ENCODE peak calls at places on chromosomes 1 and 21, in four cellular contexts. One of them, this sample, is unnamed.

GRCh38 chr1:160371691-160372208 is 4.9 kb downstream of the NHLH1 start:
- DNase-seq in endodermal cell: no peak
- DNase-seq in brain microvascular endothelial cell: no peak
- DNase-seq in neuronal stem cell: no peak
- DNase-seq in this sample: no peak

GRCh38 chr1:27506703-27507102 is 16.7 kb upstream of the WASF2 start:
- DNase-seq in endodermal cell: no peak
- DNase-seq in neuronal stem cell: no peak
- DNase-seq in brain microvascular endothelial cell: no peak
- DNase-seq in this sample: no peak

GRCh38 chr21:20311388-20311787 is 686.8 kb upstream of the NCAM2 start:
- DNase-seq in neuronal stem cell: no peak
- DNase-seq in brain microvascular endothelial cell: no peak
- DNase-seq in endodermal cell: no peak
- DNase-seq in this sample: no peak

GRCh38 chr1:8381618-8382017 is 63.7 kb downstream of the SLC45A1 start:
- DNase-seq in endodermal cell: no peak
- DNase-seq in neuronal stem cell: no peak
- DNase-seq in brain microvascular endothelial cell: no peak
- DNase-seq in this sample: no peak

GRCh38 chr1:115064461-115064860 is 24.8 kb downstream of the TSPAN2 start:
- DNase-seq in brain microvascular endothelial cell: no peak
- DNase-seq in endodermal cell: no peak
- DNase-seq in neuronal stem cell: no peak
- DNase-seq in this sample: no peak

GRCh38 chr1:241817331-241817792 is 30.6 kb upstream of the EXO1 start:
- DNase-seq in neuronal stem cell: no peak
- DNase-seq in brain microvascular endothelial cell: no peak
- DNase-seq in endodermal cell: no peak
- DNase-seq in this sample: no peak

GRCh38 chr1:245010018-245010614 is 144.7 kb upstream of the KIF26B start:
- DNase-seq in brain microvascular endothelial cell: no peak
- DNase-seq in endodermal cell: no peak
- DNase-seq in neuronal stem cell: no peak
- DNase-seq in this sample: no peak

GRCh38 chr1:85998105-85998504 is 158.5 kb downstream of the COL24A1 start:
- DNase-seq in brain microvascular endothelial cell: no peak
- DNase-seq in endodermal cell: no peak
- DNase-seq in neuronal stem cell: no peak
- DNase-seq in this sample: no peak

GRCh38 chr1:8938232-8939117 is 7.2 kb upstream of the CA6 start:
- DNase-seq in endodermal cell: no peak
- DNase-seq in brain microvascular endothelial cell: no peak
- DNase-seq in neuronal stem cell: no peak
- DNase-seq in this sample: peak

GRCh38 chr1:41977329-41977728 is 58.6 kb upstream of the HIVEP3 start:
- DNase-seq in neuronal stem cell: no peak
- DNase-seq in endodermal cell: no peak
- DNase-seq in brain microvascular endothelial cell: no peak
- DNase-seq in this sample: no peak

GRCh38 chr1:208807446-208808117 is 563.4 kb upstream of the PLXNA2 start:
- DNase-seq in neuronal stem cell: no peak
- DNase-seq in endodermal cell: no peak
- DNase-seq in brain microvascular endothelial cell: no peak
- DNase-seq in this sample: peak

GRCh38 chr1:87170151-87170550 is 158.5 kb upstream of the LMO4 start:
- DNase-seq in neuronal stem cell: no peak
- DNase-seq in endodermal cell: no peak
- DNase-seq in brain microvascular endothelial cell: no peak
- DNase-seq in this sample: no peak

GRCh38 chr1:76865696-76866291 is 1.5 kb upstream of the ST6GALNAC5 start:
- DNase-seq in endodermal cell: no peak
- DNase-seq in brain microvascular endothelial cell: no peak
- DNase-seq in neuronal stem cell: no peak
- DNase-seq in this sample: no peak

GRCh38 chr1:101022294-101022693 is 3.3 kb downstream of the DPH5 start:
- DNase-seq in brain microvascular endothelial cell: no peak
- DNase-seq in endodermal cell: no peak
- DNase-seq in neuronal stem cell: no peak
- DNase-seq in this sample: no peak

GRCh38 chr1:168050307-168050706 is 86.4 kb downstream of the GPR161 start:
- DNase-seq in neuronal stem cell: no peak
- DNase-seq in brain microvascular endothelial cell: no peak
- DNase-seq in endodermal cell: no peak
- DNase-seq in this sample: no peak

GRCh38 chr21:33791058-33791457 is 124.5 kb downstream of the ATP5PO start:
- DNase-seq in brain microvascular endothelial cell: no peak
- DNase-seq in endodermal cell: no peak
- DNase-seq in neuronal stem cell: no peak
- DNase-seq in this sample: no peak

GRCh38 chr1:203129501-203130231 is 2.1 kb downstream of the ADORA1 start:
- DNase-seq in endodermal cell: peak
- DNase-seq in neuronal stem cell: no peak
- DNase-seq in brain microvascular endothelial cell: no peak
- DNase-seq in this sample: no peak

GRCh38 chr1:53063744-53064515 is 1.9 kb downstream of the PODN start:
- DNase-seq in neuronal stem cell: no peak
- DNase-seq in endodermal cell: peak
- DNase-seq in brain microvascular endothelial cell: no peak
- DNase-seq in this sample: no peak

GRCh38 chr1:165445388-165445787 is 462 bp upstream of the RXRG start:
- DNase-seq in neuronal stem cell: no peak
- DNase-seq in endodermal cell: no peak
- DNase-seq in brain microvascular endothelial cell: no peak
- DNase-seq in this sample: no peak

GRCh38 chr1:237327061-237327460 is 285.1 kb downstream of the RYR2 start:
- DNase-seq in neuronal stem cell: no peak
- DNase-seq in endodermal cell: no peak
- DNase-seq in brain microvascular endothelial cell: no peak
- DNase-seq in this sample: no peak

GRCh38 chr1:28112388-28113311 is 24.2 kb upstream of the EYA3 start:
- DNase-seq in neuronal stem cell: no peak
- DNase-seq in endodermal cell: peak
- DNase-seq in brain microvascular endothelial cell: peak
- DNase-seq in this sample: peak

GRCh38 chr1:1197188-1197500 is 9.2 kb downstream of the TNFRSF18 start:
- DNase-seq in endodermal cell: no peak
- DNase-seq in brain microvascular endothelial cell: no peak
- DNase-seq in neuronal stem cell: no peak
- DNase-seq in this sample: no peak

GRCh38 chr1:193325042-193325441 is 138.6 kb upstream of the B3GALT2 start:
- DNase-seq in endodermal cell: no peak
- DNase-seq in brain microvascular endothelial cell: no peak
- DNase-seq in neuronal stem cell: no peak
- DNase-seq in this sample: no peak

GRCh38 chr21:33027401-33028185 is 1.9 kb downstream of the OLIG2 start:
- DNase-seq in brain microvascular endothelial cell: no peak
- DNase-seq in endodermal cell: peak
- DNase-seq in neuronal stem cell: no peak
- DNase-seq in this sample: no peak

GRCh38 chr1:94300731-94301130 is 63.3 kb upstream of the ARHGAP29 start:
- DNase-seq in brain microvascular endothelial cell: no peak
- DNase-seq in neuronal stem cell: no peak
- DNase-seq in endodermal cell: no peak
- DNase-seq in this sample: no peak

GRCh38 chr1:118811156-118811555 is 177.0 kb downstream of the TBX15 start:
- DNase-seq in brain microvascular endothelial cell: no peak
- DNase-seq in endodermal cell: no peak
- DNase-seq in neuronal stem cell: no peak
- DNase-seq in this sample: no peak

GRCh38 chr21:27129215-27129614 is 162.3 kb upstream of the ADAMTS5 start:
- DNase-seq in endodermal cell: no peak
- DNase-seq in brain microvascular endothelial cell: no peak
- DNase-seq in neuronal stem cell: no peak
- DNase-seq in this sample: no peak

GRCh38 chr1:204493145-204493881 is 1.3 kb downstream of the PIK3C2B start:
- DNase-seq in brain microvascular endothelial cell: no peak
- DNase-seq in neuronal stem cell: no peak
- DNase-seq in endodermal cell: peak
- DNase-seq in this sample: no peak

GRCh38 chr1:174871886-174872285 is 127.9 kb upstream of the CACYBP start:
- DNase-seq in endodermal cell: no peak
- DNase-seq in brain microvascular endothelial cell: no peak
- DNase-seq in neuronal stem cell: no peak
- DNase-seq in this sample: no peak

GRCh38 chr1:96987186-96987703 is 265.7 kb downstream of the PTBP2 start:
- DNase-seq in neuronal stem cell: no peak
- DNase-seq in brain microvascular endothelial cell: no peak
- DNase-seq in endodermal cell: no peak
- DNase-seq in this sample: no peak

GRCh38 chr1:116538527-116538926 is 32.3 kb downstream of the CD58 start:
- DNase-seq in endodermal cell: no peak
- DNase-seq in brain microvascular endothelial cell: peak
- DNase-seq in neuronal stem cell: no peak
- DNase-seq in this sample: no peak

GRCh38 chr21:16358021-16358420 is 628.2 kb downstream of the USP25 start:
- DNase-seq in brain microvascular endothelial cell: no peak
- DNase-seq in neuronal stem cell: no peak
- DNase-seq in endodermal cell: no peak
- DNase-seq in this sample: no peak

GRCh38 chr1:162696286-162696862 is 64.1 kb downstream of the DDR2 start:
- DNase-seq in endodermal cell: peak
- DNase-seq in neuronal stem cell: peak
- DNase-seq in brain microvascular endothelial cell: peak
- DNase-seq in this sample: no peak

GRCh38 chr1:51328926-51329325 is 1.4 kb downstream of the TTC39A start:
- DNase-seq in brain microvascular endothelial cell: no peak
- DNase-seq in neuronal stem cell: no peak
- DNase-seq in endodermal cell: no peak
- DNase-seq in this sample: no peak

GRCh38 chr1:31482478-31483011 is 69.5 kb downstream of the SERINC2 start:
- DNase-seq in neuronal stem cell: no peak
- DNase-seq in endodermal cell: no peak
- DNase-seq in brain microvascular endothelial cell: no peak
- DNase-seq in this sample: no peak
- H3K27ac ChIP-seq in neuronal stem cell: no peak
- H3K27ac ChIP-seq in endodermal cell: no peak
- H3K27ac ChIP-seq in brain microvascular endothelial cell: no peak
- H3K27ac ChIP-seq in this sample: peak

DNA sequence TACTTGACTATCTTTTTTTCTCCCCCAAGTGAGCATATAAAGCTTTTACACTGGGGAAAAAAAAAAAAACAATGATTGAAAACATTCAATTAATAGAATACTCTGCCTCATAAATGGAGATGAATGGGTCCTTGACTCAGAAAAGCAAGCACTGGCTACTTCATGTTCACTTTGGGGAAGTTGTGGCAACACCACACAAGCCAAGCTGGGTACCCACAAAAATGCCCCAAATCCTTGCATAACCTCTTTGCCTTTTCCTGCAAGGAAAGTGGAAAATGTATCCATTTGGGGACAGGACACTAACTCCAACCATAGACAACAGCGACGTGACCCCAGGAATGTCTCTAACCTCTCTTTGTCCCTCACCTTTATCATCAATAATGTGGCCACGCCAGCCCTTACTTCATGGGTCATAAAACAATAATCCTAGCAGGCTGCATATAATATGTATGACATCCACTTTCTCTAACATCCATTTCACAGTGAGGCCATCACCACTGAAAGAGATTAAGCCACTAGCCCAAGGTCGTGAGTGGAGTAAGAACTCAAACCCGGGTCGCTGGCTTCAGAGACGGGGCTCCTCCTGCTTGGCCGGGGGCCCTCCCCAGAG is 2.3 kb downstream of the ECE1 start:
- DNase-seq in neuronal stem cell: no peak
- DNase-seq in brain microvascular endothelial cell: no peak
- DNase-seq in endodermal cell: no peak
- DNase-seq in this sample: peak
- H3K4me3 ChIP-seq in neuronal stem cell: no peak
- H3K4me3 ChIP-seq in brain microvascular endothelial cell: no peak
- H3K4me3 ChIP-seq in endodermal cell: no peak
- H3K4me3 ChIP-seq in this sample: no peak

GRCh38 chr1:49842596-49842995 is 181.2 kb downstream of the AGBL4 start:
- DNase-seq in brain microvascular endothelial cell: no peak
- DNase-seq in neuronal stem cell: no peak
- DNase-seq in endodermal cell: no peak
- DNase-seq in this sample: no peak

DNA sequence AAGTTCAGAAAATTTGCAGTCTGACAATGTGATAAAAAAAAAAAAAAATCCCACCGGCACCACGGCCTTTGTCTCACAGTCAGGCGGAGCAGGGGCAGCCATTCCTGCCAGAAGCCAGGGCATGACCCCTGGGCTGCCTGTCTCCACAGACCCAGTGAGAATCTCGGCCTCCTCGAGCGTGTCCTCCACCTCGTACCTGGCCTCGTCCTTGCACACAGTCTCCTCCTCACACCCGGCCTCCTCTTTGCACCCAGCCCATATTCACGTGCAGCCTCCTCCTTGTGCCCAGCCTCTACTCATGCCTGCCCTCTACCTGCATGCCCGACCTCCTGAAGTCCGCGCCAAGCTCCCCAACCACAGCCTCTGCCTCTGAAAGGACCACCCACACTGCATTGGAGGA is 182.0 kb downstream of the AGBL4 start:
- DNase-seq in endodermal cell: no peak
- DNase-seq in neuronal stem cell: no peak
- DNase-seq in brain microvascular endothelial cell: no peak
- DNase-seq in this sample: no peak
- H3K27ac ChIP-seq in endodermal cell: no peak
- H3K27ac ChIP-seq in neuronal stem cell: no peak
- H3K27ac ChIP-seq in brain microvascular endothelial cell: no peak
- H3K27ac ChIP-seq in this sample: no peak

GRCh38 chr1:156643266-156644092 is 1.6 kb downstream of the BCAN start:
- DNase-seq in brain microvascular endothelial cell: no peak
- DNase-seq in endodermal cell: no peak
- DNase-seq in neuronal stem cell: no peak
- DNase-seq in this sample: peak
- H3K4me3 ChIP-seq in brain microvascular endothelial cell: no peak
- H3K4me3 ChIP-seq in endodermal cell: no peak
- H3K4me3 ChIP-seq in neuronal stem cell: no peak
- H3K4me3 ChIP-seq in this sample: no peak

GRCh38 chr1:7284839-7285435 is 486.2 kb upstream of the VAMP3 start:
- DNase-seq in endodermal cell: peak
- DNase-seq in neuronal stem cell: no peak
- DNase-seq in brain microvascular endothelial cell: no peak
- DNase-seq in this sample: no peak

GRCh38 chr1:7278827-7279752 is 492.0 kb upstream of the VAMP3 start:
- DNase-seq in brain microvascular endothelial cell: no peak
- DNase-seq in endodermal cell: peak
- DNase-seq in neuronal stem cell: no peak
- DNase-seq in this sample: no peak

GRCh38 chr1:7279753-7280150 is 491.3 kb upstream of the VAMP3 start:
- DNase-seq in endodermal cell: no peak
- DNase-seq in neuronal stem cell: no peak
- DNase-seq in brain microvascular endothelial cell: no peak
- DNase-seq in this sample: no peak

GRCh38 chr1:7280257-7280656 is 490.8 kb upstream of the VAMP3 start:
- DNase-seq in neuronal stem cell: no peak
- DNase-seq in endodermal cell: no peak
- DNase-seq in brain microvascular endothelial cell: no peak
- DNase-seq in this sample: no peak

GRCh38 chr1:7281821-7282220 is 489.3 kb upstream of the VAMP3 start:
- DNase-seq in endodermal cell: peak
- DNase-seq in brain microvascular endothelial cell: peak
- DNase-seq in neuronal stem cell: no peak
- DNase-seq in this sample: no peak
- H3K27ac ChIP-seq in endodermal cell: no peak
- H3K27ac ChIP-seq in brain microvascular endothelial cell: no peak
- H3K27ac ChIP-seq in neuronal stem cell: no peak
- H3K27ac ChIP-seq in this sample: no peak

GRCh38 chr1:110961902-110962301 is 1.8 kb downstream of the LRIF1 start:
- DNase-seq in endodermal cell: no peak
- DNase-seq in brain microvascular endothelial cell: no peak
- DNase-seq in neuronal stem cell: no peak
- DNase-seq in this sample: no peak
- H3K4me3 ChIP-seq in endodermal cell: peak
- H3K4me3 ChIP-seq in brain microvascular endothelial cell: no peak
- H3K4me3 ChIP-seq in neuronal stem cell: peak
- H3K4me3 ChIP-seq in this sample: peak

This sample was measured in HL-60.